ENCODE peak calls at places on chromosomes 6 and 20, in four cellular contexts. M, P, H and J are unnamed samples.

GRCh38 chr20:23782366-23782983 is 31.7 kb upstream of the CST1 start:
- DNase-seq in M (no peak), P (peak; percentile 75), H (no peak), J (no peak)

GRCh38 chr20:44618318-44618731 is 33.2 kb downstream of the ADA start:
- DNase-seq in M (no peak), P (no peak), H (no peak), J (peak; percentile 60)

GRCh38 chr20:10960416-10960815 is 286.6 kb upstream of the JAG1 start:
- DNase-seq in M (no peak), P (no peak), H (no peak), J (no peak)

GRCh38 chr6:39517763-39518162 is 195.3 kb upstream of the KCNK16 start:
- DNase-seq in M (no peak), P (no peak), H (no peak), J (no peak)

GRCh38 chr6:117498159-117498558 is 15.7 kb downstream of the DCBLD1 start:
- DNase-seq in M (no peak), P (no peak), H (no peak), J (no peak)

GRCh38 chr20:50690979-50691584 is at the start of gene RIPOR3:
- DNase-seq in M (no peak), P (no peak), H (no peak), J (no peak)

GRCh38 chr6:168397011-168397410 is 44.0 kb upstream of the SMOC2 start:
- DNase-seq in M (no peak), P (no peak), H (no peak), J (no peak)

GRCh38 chr6:125107048-125107447 is 46.5 kb upstream of the TPD52L1 start:
- DNase-seq in M (no peak), P (no peak), H (no peak), J (no peak)

GRCh38 chr6:38938741-38939140 is 109.8 kb upstream of the GLP1R start:
- DNase-seq in M (no peak), P (no peak), H (no peak), J (no peak)

GRCh38 chr20:22579119-22579427 is 5.3 kb downstream of the FOXA2 start:
- DNase-seq in M (no peak), P (no peak), H (peak; percentile 68), J (no peak)

GRCh38 chr20:63357921-63358905 is 2.9 kb downstream of the CHRNA4 start:
- DNase-seq in M (no peak), P (no peak), H (no peak), J (no peak)

GRCh38 chr6:159969204-159969912 is 476 bp downstream of the IGF2R start:
- DNase-seq in M (peak; percentile 67), P (peak; percentile 42), H (peak; percentile 79), J (no peak)

GRCh38 chr6:125596020-125596419 is 153.4 kb upstream of the HEY2 start:
- DNase-seq in M (no peak), P (no peak), H (no peak), J (no peak)

GRCh38 chr6:92559611-92560010 is 859.7 kb downstream of the EPHA7 start:
- DNase-seq in M (no peak), P (no peak), H (no peak), J (no peak)

GRCh38 chr6:153301602-153302001 is 170.5 kb upstream of the RGS17 start:
- DNase-seq in M (no peak), P (no peak), H (no peak), J (no peak)

GRCh38 chr6:166176106-166176505 is 8.5 kb upstream of the TBXT start:
- DNase-seq in M (no peak), P (no peak), H (no peak), J (no peak)

GRCh38 chr6:36610041-36610440 is 15.9 kb downstream of the SRSF3 start:
- DNase-seq in M (peak; percentile 18), P (no peak), H (no peak), J (peak; percentile 9)

GRCh38 chr6:116111552-116112528 is 11.2 kb downstream of the NT5DC1 start:
- DNase-seq in M (no peak), P (peak; percentile 44), H (no peak), J (no peak)

GRCh38 chr20:10792291-10792690 is 118.5 kb upstream of the JAG1 start:
- DNase-seq in M (no peak), P (no peak), H (no peak), J (no peak)

GRCh38 chr20:14951105-14951504 is 613.7 kb upstream of the FLRT3 start:
- DNase-seq in M (no peak), P (no peak), H (no peak), J (no peak)

GRCh38 chr6:11650297-11650696 is 112.7 kb downstream of the TMEM170B start:
- DNase-seq in M (no peak), P (no peak), H (no peak), J (no peak)

GRCh38 chr6:111683749-111684267 is 78.1 kb upstream of the TRAF3IP2 start:
- DNase-seq in M (no peak), P (no peak), H (no peak), J (no peak)

GRCh38 chr20:45019027-45019763 is 52.9 kb downstream of the STK4 start:
- DNase-seq in M (no peak), P (no peak), H (no peak), J (no peak)

GRCh38 chr20:39025883-39026282 is 63.7 kb downstream of the DHX35 start:
- DNase-seq in M (no peak), P (no peak), H (no peak), J (no peak)

GRCh38 chr20:21557246-21557982 is 43.5 kb upstream of the NKX2-2 start:
- DNase-seq in M (no peak), P (no peak), H (no peak), J (no peak)

DNA sequence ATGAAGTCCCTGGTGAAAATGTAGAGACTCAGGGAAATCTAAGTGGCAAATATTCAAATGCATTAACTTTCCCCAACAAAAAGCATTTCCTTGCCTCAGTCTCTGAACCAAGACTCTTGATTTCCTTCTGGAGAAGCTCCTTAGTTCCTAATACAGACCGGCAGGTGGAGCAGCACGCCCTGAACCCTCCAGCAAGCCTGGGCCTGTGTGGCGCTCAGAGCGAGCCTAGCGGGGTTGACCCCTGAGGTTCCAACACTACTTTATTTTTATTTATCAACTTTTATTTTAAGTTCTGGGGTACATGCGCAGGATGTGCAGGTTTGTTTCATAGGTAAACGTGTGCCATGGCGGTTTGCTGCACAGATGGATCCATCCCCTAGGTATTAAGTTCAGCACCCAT is 50.8 kb downstream of the PACRG start:
- DNase-seq in M (no peak), P (no peak), H (no peak), J (no peak)
- TF ChIP-seq CTCF in M (no peak), P (no peak), H (no peak), J (no peak)

DNA sequence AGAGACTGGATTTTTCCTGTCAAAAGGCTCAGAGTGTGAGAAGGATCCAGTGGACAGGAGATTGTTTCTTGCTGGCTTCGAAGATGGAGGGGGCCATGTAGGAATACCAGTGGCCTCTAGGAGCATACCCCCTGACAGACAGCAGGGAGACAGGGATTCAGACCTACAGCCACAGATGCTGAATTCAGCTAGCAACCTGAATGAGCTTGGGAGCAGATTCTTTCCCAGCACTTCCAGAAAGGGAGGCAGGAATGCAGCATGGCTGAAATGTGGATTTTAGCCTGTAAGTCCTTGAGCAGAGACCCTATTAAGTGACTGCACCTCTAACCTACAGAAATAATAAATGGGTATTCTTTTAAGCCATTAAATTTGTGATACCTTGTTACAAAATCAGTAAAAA is 44.6 kb downstream of the STXBP5 start:
- DNase-seq in M (no peak), P (no peak), H (no peak), J (no peak)
- TF ChIP-seq CTCF in M (no peak), P (no peak), H (no peak), J (no peak)

DNA sequence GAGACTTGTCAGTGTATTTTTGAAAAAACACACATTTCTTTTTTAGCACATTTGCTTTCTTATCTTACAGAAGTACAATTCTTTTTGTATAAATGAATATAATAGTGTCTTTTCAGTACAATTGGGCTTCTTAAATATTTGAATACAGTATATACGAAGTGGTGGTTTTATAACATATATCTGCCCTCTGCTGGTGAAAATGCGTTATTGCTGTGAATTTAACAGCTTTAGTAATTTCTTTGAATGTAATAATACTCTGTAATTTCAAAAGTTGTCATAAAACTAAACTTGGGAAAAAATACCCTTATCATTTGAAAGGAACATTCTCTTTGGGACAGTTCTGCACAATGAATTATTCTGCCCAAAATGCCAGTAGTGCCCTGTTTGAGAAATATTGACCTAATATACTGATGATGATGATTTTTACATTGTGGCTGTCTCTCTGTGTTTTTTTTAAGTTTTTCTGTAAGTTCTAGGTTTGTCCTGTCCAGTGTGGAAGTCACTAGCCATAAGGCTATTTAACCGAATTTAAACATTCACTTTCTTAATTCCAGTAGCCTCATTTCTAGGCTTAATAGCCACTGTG is 19.0 kb downstream of the SMAP1 start:
- DNase-seq in M (no peak), P (no peak), H (no peak), J (no peak)
- TF ChIP-seq CTCF in M (peak; percentile 83), P (peak; percentile 49), H (peak; percentile 71), J (peak; percentile 97)

GRCh38 chr6:87277123-87277522 is 45.3 kb upstream of the SMIM8 start:
- DNase-seq in M (no peak), P (no peak), H (no peak), J (no peak)
- TF ChIP-seq CTCF in M (no peak), P (peak; percentile 47), H (no peak), J (peak; percentile 69)

DNA sequence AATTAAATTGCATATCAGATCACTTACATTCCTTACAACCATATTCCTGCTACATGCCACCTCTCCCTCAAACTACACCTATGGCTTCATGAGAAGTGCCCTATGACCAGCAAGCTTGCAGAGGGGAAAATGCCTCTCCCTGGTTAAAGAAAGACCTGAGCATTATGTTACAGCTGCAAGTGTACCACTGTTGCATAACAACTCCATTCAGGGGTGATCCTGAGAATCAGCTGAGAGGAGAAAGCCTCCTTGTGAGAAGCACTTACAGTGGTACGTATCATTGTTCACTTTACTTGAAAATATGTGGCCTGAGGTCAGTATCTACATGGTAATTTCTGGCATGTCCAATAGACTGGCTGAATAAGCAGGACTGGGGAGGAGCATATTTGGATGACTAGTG is 19.9 kb downstream of the PDSS2 start:
- DNase-seq in M (no peak), P (no peak), H (no peak), J (no peak)
- TF ChIP-seq CTCF in M (no peak), P (no peak), H (no peak), J (no peak)